ENCODE peak calls at places on chromosome 12, in five cellular contexts. S is GM10248; J is activated T-cell treated with anti-CD3 and anti-CD28 coated beads for 24 hours; M is naive thymus-derived CD4-positive, alpha-beta T cell; R is H1. Z is an unnamed sample.

GRCh38 chr12:3315201-3315661 is 175.8 kb upstream of the PRMT8 start:
- DNase-seq in J (no peak), S (no peak), R (no peak), M (no peak), Z (no peak)

GRCh38 chr12:15599266-15600037 is 189.7 kb downstream of the EPS8 start:
- DNase-seq in R (no peak), M (no peak), J (no peak), S (no peak), Z (no peak)

GRCh38 chr12:52187206-52187605 is 4.6 kb downstream of the KRT80 start:
- DNase-seq in J (no peak), S (no peak), M (no peak), R (no peak), Z (no peak)

GRCh38 chr12:3061129-3061857 is 15.9 kb upstream of the TSPAN9 start:
- DNase-seq in R (no peak), M (no peak), S (no peak), J (no peak), Z (no peak)

GRCh38 chr12:111068281-111068680 is 147.9 kb upstream of the MYL2 start:
- DNase-seq in S (no peak), R (no peak), M (peak; percentile 63), J (no peak), Z (no peak)

GRCh38 chr12:53996188-53996885 is 3.6 kb upstream of the HOXC9 start:
- DNase-seq in R (peak; percentile 67), J (no peak), M (no peak), S (peak; percentile 58), Z (no peak)

GRCh38 chr12:42237052-42237852 is 796 bp downstream of the YAF2 start:
- DNase-seq in J (peak; percentile 49), M (peak; percentile 70), R (peak; percentile 72), S (peak; percentile 85), Z (peak; percentile 89)

GRCh38 chr12:116604883-116605641 is 45.9 kb downstream of the MAP1LC3B2 start:
- DNase-seq in S (no peak), J (no peak), R (no peak), M (no peak), Z (no peak)

GRCh38 chr12:95205685-95206084 is 11.6 kb downstream of the FGD6 start:
- DNase-seq in S (no peak), R (no peak), M (no peak), J (no peak), Z (no peak)

GRCh38 chr12:50022903-50023302 is 2.4 kb downstream of the RACGAP1 start:
- DNase-seq in S (no peak), M (no peak), R (no peak), J (no peak), Z (no peak)

GRCh38 chr12:109458086-109458485 is 19.0 kb downstream of the KCTD10 start:
- DNase-seq in S (no peak), R (no peak), J (no peak), M (no peak), Z (no peak)

GRCh38 chr12:118645219-118645618 is 268.9 kb downstream of the SUDS3 start:
- DNase-seq in M (no peak), R (peak; percentile 77), J (no peak), S (no peak), Z (no peak)

GRCh38 chr12:132218519-132218860 is 74.2 kb downstream of the NOC4L start:
- DNase-seq in J (no peak), M (no peak), S (no peak), R (no peak), Z (no peak)

GRCh38 chr12:78229491-78230209 is 399.0 kb downstream of the NAV3 start:
- DNase-seq in S (peak; percentile 13), R (peak; percentile 69), M (no peak), J (no peak), Z (peak; percentile 21)

GRCh38 chr12:109595321-109595902 is 21.8 kb downstream of the MVK start:
- DNase-seq in M (no peak), R (no peak), S (no peak), J (peak; percentile 23), Z (no peak)

GRCh38 chr12:123813349-123813748 is 51.2 kb downstream of the DNAH10 start:
- DNase-seq in M (no peak), S (no peak), R (no peak), J (no peak), Z (no peak)

GRCh38 chr12:49496417-49497360 is 42.1 kb upstream of the KCNH3 start:
- DNase-seq in R (no peak), S (no peak), J (no peak), M (no peak), Z (no peak)

GRCh38 chr12:17666641-17667324 is 423.2 kb downstream of the RERGL start:
- DNase-seq in R (no peak), M (no peak), J (no peak), S (no peak), Z (no peak)

GRCh38 chr12:91401190-91401589 is 218.6 kb upstream of the DCN start:
- DNase-seq in M (no peak), S (no peak), J (no peak), R (no peak), Z (no peak)

GRCh38 chr12:29644536-29645162 is 139.1 kb downstream of the TMTC1 start:
- DNase-seq in S (no peak), R (no peak), M (no peak), J (no peak), Z (no peak)

GRCh38 chr12:12499909-12500604 is 62.6 kb downstream of the DUSP16 start:
- DNase-seq in R (peak; percentile 26), M (no peak), S (no peak), J (no peak), Z (no peak)

GRCh38 chr12:26821212-26821701 is 11.7 kb downstream of the ITPR2 start:
- DNase-seq in S (no peak), M (no peak), J (no peak), R (no peak), Z (no peak)

GRCh38 chr12:58148405-58148804 is 207.0 kb downstream of the ATP23 start:
- DNase-seq in S (no peak), M (no peak), R (no peak), J (no peak), Z (no peak)

GRCh38 chr12:71661977-71662522 is 1.6 kb downstream of the ZFC3H1 start:
- DNase-seq in S (no peak), J (no peak), M (no peak), R (no peak), Z (no peak)

GRCh38 chr12:132384916-132385315 is 55.5 kb upstream of the GALNT9 start:
- DNase-seq in S (no peak), M (no peak), R (no peak), J (no peak), Z (no peak)

GRCh38 chr12:86530996-86531655 is 274.9 kb upstream of the MGAT4C start:
- DNase-seq in M (no peak), S (no peak), J (no peak), R (no peak), Z (no peak)

GRCh38 chr12:99386907-99387306 is 260.6 kb upstream of the GARIN6 start:
- DNase-seq in R (no peak), M (no peak), J (no peak), S (peak; percentile 28), Z (no peak)

GRCh38 chr12:44015333-44015941 is 179.6 kb downstream of the TMEM117 start:
- DNase-seq in M (peak; percentile 29), R (no peak), J (no peak), S (peak; percentile 21), Z (no peak)

GRCh38 chr12:95022477-95022876 is 19.0 kb upstream of the NDUFA12 start:
- DNase-seq in M (no peak), R (no peak), J (no peak), S (no peak), Z (no peak)

GRCh38 chr12:42958271-42958674 is 368.7 kb upstream of the PRICKLE1 start:
- DNase-seq in R (no peak), S (no peak), M (no peak), J (no peak), Z (no peak)

GRCh38 chr12:38056701-38057689 is 259.6 kb upstream of the ALG10B start:
- DNase-seq in J (no peak), M (no peak), S (no peak), R (no peak), Z (no peak)

GRCh38 chr12:46390304-46390703 is 17.7 kb upstream of the SLC38A2 start:
- DNase-seq in R (no peak), M (no peak), S (no peak), J (no peak), Z (no peak)

GRCh38 chr12:48028541-48029400 is 24.5 kb upstream of the COL2A1 start:
- DNase-seq in R (no peak), M (no peak), S (no peak), J (no peak), Z (no peak)

GRCh38 chr12:1794440-1795090 is 25.8 kb upstream of the LRTM2 start:
- DNase-seq in M (no peak), J (no peak), S (no peak), R (peak; percentile 39), Z (no peak)

GRCh38 chr12:70962226-70962794 is 41.8 kb upstream of the PTPRR start:
- DNase-seq in M (no peak), R (no peak), S (no peak), J (no peak), Z (no peak)

GRCh38 chr12:120654656-120655055 is 14.2 kb downstream of the CABP1 start:
- DNase-seq in S (no peak), J (no peak), R (no peak), M (no peak), Z (no peak)

GRCh38 chr12:100356646-100357223 is at the start of gene SLC17A8:
- DNase-seq in M (no peak), S (no peak), J (no peak), R (peak; percentile 63), Z (no peak)

GRCh38 chr12:75345531-75345930 is 11.1 kb downstream of the GLIPR1L1 start:
- DNase-seq in J (no peak), M (no peak), R (no peak), S (no peak), Z (no peak)

Z was measured in GM06990.